ENCODE peak calls at places on chromosomes 11 and 22, in six cellular contexts. N is hippocampal formation, J is chondrocyte, O is hepatic stellate cell, R is NCI-H1092, G is M059J. Z is an unnamed sample.

GRCh38 chr22:42364641-42365336 is 67.4 kb downstream of the NFAM1 start:
- DNase-seq in R (peak; percentile 39), J (no peak), O (no peak), G (no peak), N (no peak), Z (no peak)

GRCh38 chr22:28630185-28630580 is 49.5 kb downstream of the TTC28 start:
- DNase-seq in N (no peak), G (no peak), J (no peak), R (no peak), O (no peak), Z (no peak)

GRCh38 chr11:3162410-3163240 is 2.5 kb downstream of the OSBPL5 start:
- DNase-seq in O (no peak), R (no peak), J (no peak), N (peak; percentile 55), G (no peak), Z (peak; percentile 74)

GRCh38 chr11:130217133-130217631 is 57.6 kb downstream of the ST14 start:
- DNase-seq in N (no peak), G (no peak), J (no peak), O (no peak), R (no peak), Z (no peak)

GRCh38 chr22:41415554-41415953 is 31.0 kb downstream of the TOB2 start:
- DNase-seq in N (no peak), O (no peak), G (no peak), J (no peak), R (no peak), Z (no peak)

GRCh38 chr11:44708063-44708462 is 18.7 kb upstream of the TSPAN18 start:
- DNase-seq in G (no peak), J (no peak), R (no peak), O (peak; percentile 31), N (no peak), Z (no peak)

GRCh38 chr11:59801981-59802638 is 8.5 kb downstream of the MRPL16 start:
- DNase-seq in N (peak; percentile 85), R (no peak), O (no peak), G (peak; percentile 54), J (no peak), Z (peak; percentile 70)

GRCh38 chr22:28955817-28956216 is 72.4 kb downstream of the ZNRF3 start:
- DNase-seq in G (peak; percentile 62), N (no peak), R (no peak), J (no peak), O (no peak), Z (no peak)

GRCh38 chr11:131897976-131898375 is 527.6 kb downstream of the NTM start:
- DNase-seq in G (peak; percentile 78), N (no peak), R (no peak), O (peak; percentile 56), J (no peak), Z (no peak)

GRCh38 chr22:44620129-44620840 is 81.7 kb upstream of the PRR5 start:
- DNase-seq in R (no peak), G (peak; percentile 65), N (no peak), O (peak; percentile 68), J (no peak), Z (peak; percentile 71)

GRCh38 chr11:16393335-16393734 is 37.0 kb upstream of the SOX6 start:
- DNase-seq in O (no peak), R (no peak), N (no peak), G (no peak), J (no peak), Z (no peak)

GRCh38 chr11:124595302-124595701 is 15.9 kb upstream of the PANX3 start:
- DNase-seq in J (no peak), R (no peak), O (no peak), N (no peak), G (no peak), Z (no peak)

GRCh38 chr11:36792870-36793541 is 195.0 kb upstream of the RAG2 start:
- DNase-seq in O (no peak), R (no peak), N (no peak), J (no peak), G (no peak), Z (no peak)

GRCh38 chr11:28887681-28888080 is 779.5 kb downstream of the METTL15 start:
- DNase-seq in O (no peak), J (no peak), G (no peak), N (no peak), R (no peak), Z (no peak)

GRCh38 chr11:130178441-130178971 is 18.9 kb downstream of the ST14 start:
- DNase-seq in N (no peak), O (no peak), J (no peak), G (no peak), R (peak; percentile 29), Z (no peak)

GRCh38 chr11:75204685-75205667 is 35.6 kb upstream of the TPBGL start:
- DNase-seq in R (peak; percentile 85), J (no peak), O (peak; percentile 89), N (peak; percentile 25), G (peak; percentile 81), Z (peak; percentile 75)

GRCh38 chr11:119634301-119634700 is 94.7 kb downstream of the NECTIN1 start:
- DNase-seq in O (no peak), N (no peak), R (no peak), J (no peak), G (no peak), Z (no peak)

GRCh38 chr11:10304495-10305261 is at the start of gene ADM:
- DNase-seq in N (peak; percentile 14), O (peak; percentile 91), R (no peak), J (peak; percentile 94), G (peak; percentile 96), Z (peak; percentile 80)

GRCh38 chr11:23233075-23233474 is 372.8 kb upstream of the CCDC179 start:
- DNase-seq in N (no peak), O (no peak), G (peak; percentile 79), J (no peak), R (no peak), Z (no peak)

GRCh38 chr22:21044931-21045584 is 688 bp upstream of the LRRC74B start:
- DNase-seq in G (peak; percentile 80), O (peak; percentile 85), R (no peak), J (no peak), N (no peak), Z (peak; percentile 18)

GRCh38 chr11:92227954-92228935 is 3.6 kb downstream of the FAT3 start:
- DNase-seq in G (peak; percentile 34), N (no peak), O (peak; percentile 16), R (no peak), J (no peak), Z (peak; percentile 22)

GRCh38 chr22:42439821-42440674 is 7.8 kb upstream of the NFAM1 start:
- DNase-seq in R (no peak), N (no peak), G (peak; percentile 36), J (no peak), O (peak; percentile 47), Z (peak; percentile 38)

GRCh38 chr11:27934830-27935145 is 173.2 kb downstream of the KIF18A start:
- DNase-seq in O (peak; percentile 75), R (no peak), G (peak; percentile 99), N (no peak), J (no peak), Z (no peak)

GRCh38 chr11:115247404-115247803 is 256.8 kb downstream of the CADM1 start:
- DNase-seq in R (no peak), G (peak; percentile 50), N (no peak), O (no peak), J (no peak), Z (no peak)

GRCh38 chr11:1747753-1748466 is 2.5 kb downstream of the IFITM10 start:
- DNase-seq in N (peak; percentile 37), J (peak; percentile 94), G (no peak), O (no peak), R (no peak), Z (peak; percentile 68)

GRCh38 chr11:123454060-123454651 is 24.1 kb downstream of the GRAMD1B start:
- DNase-seq in J (no peak), G (peak; percentile 99), R (no peak), N (no peak), O (no peak), Z (no peak)

GRCh38 chr11:32088117-32088941 is 2.5 kb upstream of the RCN1 start:
- DNase-seq in O (peak; percentile 79), N (no peak), G (peak; percentile 97), R (no peak), J (no peak), Z (peak; percentile 17)

GRCh38 chr11:72679869-72680268 is 5.6 kb upstream of the PDE2A start:
- DNase-seq in R (no peak), J (no peak), O (no peak), N (no peak), G (no peak), Z (no peak)

GRCh38 chr11:7495997-7496545 is 10.8 kb downstream of the OLFML1 start:
- DNase-seq in J (no peak), N (no peak), R (no peak), G (no peak), O (no peak), Z (peak; percentile 32)

GRCh38 chr11:134843020-134843419 is 431.0 kb upstream of the B3GAT1 start:
- DNase-seq in J (no peak), G (no peak), R (no peak), O (no peak), N (no peak), Z (no peak)

GRCh38 chr11:35305670-35306382 is 113.5 kb downstream of the SLC1A2 start:
- DNase-seq in J (no peak), G (peak; percentile 78), O (peak; percentile 40), R (peak; percentile 27), N (no peak), Z (peak; percentile 25)

GRCh38 chr11:115455606-115456005 is 48.6 kb downstream of the CADM1 start:
- DNase-seq in R (no peak), G (no peak), J (no peak), O (no peak), N (no peak), Z (peak; percentile 15)

GRCh38 chr11:19218801-19219460 is 17.1 kb upstream of the CSRP3 start:
- DNase-seq in R (peak; percentile 28), N (peak; percentile 1), O (no peak), J (no peak), G (peak; percentile 10), Z (peak; percentile 54)

GRCh38 chr11:128860571-128861361 is 6.3 kb downstream of the KCNJ1 start:
- DNase-seq in J (no peak), N (no peak), R (no peak), O (no peak), G (peak; percentile 96), Z (no peak)